ENCODE peak calls at places on chromosomes 12 and 14, in five cellular contexts. R is omental fat pad; A is CD8-positive, alpha-beta memory T cell; M is stimulated activated CD4-positive, alpha-beta T cell treated with anti-CD3 and anti-CD28 coated beads, Interleukin-15, amount 100 ng/mL, for 1 hour; J is neural crest cell. O is an unnamed sample.

GRCh38 chr12:54054442-54055332 is 1.1 kb downstream of the HOXC4 start:
- DNase-seq in R (no peak), A (no peak), M (no peak), J (no peak), O (peak)

GRCh38 chr12:607541-608001 is 55.7 kb downstream of the NINJ2 start:
- DNase-seq in R (no peak), A (no peak), M (no peak), J (no peak), O (no peak)

GRCh38 chr14:30532264-30532663 is 26.7 kb upstream of the G2E3 start:
- DNase-seq in R (no peak), A (no peak), M (no peak), J (no peak), O (no peak)

GRCh38 chr14:97077253-97077653 is 280.1 kb downstream of the VRK1 start:
- DNase-seq in R (no peak), A (no peak), M (no peak), J (no peak), O (no peak)

GRCh38 chr12:3553221-3553620 is 62.2 kb downstream of the PRMT8 start:
- DNase-seq in R (no peak), A (no peak), M (no peak), J (no peak), O (no peak)

GRCh38 chr12:12755923-12756322 is 29.5 kb upstream of the APOLD1 start:
- DNase-seq in R (no peak), A (no peak), M (no peak), J (no peak), O (no peak)

GRCh38 chr12:76855266-76855665 is 23.6 kb downstream of the CSRP2 start:
- DNase-seq in R (no peak), A (no peak), M (no peak), J (no peak), O (no peak)

GRCh38 chr12:76199808-76200207 is 115.3 kb upstream of the NAP1L1 start:
- DNase-seq in R (no peak), A (no peak), M (no peak), J (no peak), O (no peak)

GRCh38 chr12:104567832-104568490 is 111.2 kb downstream of the CHST11 start:
- DNase-seq in R (no peak), A (peak), M (no peak), J (no peak), O (no peak)

GRCh38 chr12:112539221-112539620 is 120.5 kb downstream of the PTPN11 start:
- DNase-seq in R (no peak), A (no peak), M (no peak), J (no peak), O (no peak)

GRCh38 chr12:50550530-50551223 is 45.9 kb downstream of the DIP2B start:
- DNase-seq in R (no peak), A (no peak), M (no peak), J (no peak), O (no peak)

GRCh38 chr12:67411562-67411961 is 142.4 kb downstream of the CAND1 start:
- DNase-seq in R (no peak), A (no peak), M (no peak), J (no peak), O (no peak)

GRCh38 chr14:72788972-72789728 is 104.8 kb downstream of the DPF3 start:
- DNase-seq in R (no peak), A (no peak), M (no peak), J (no peak), O (no peak)

GRCh38 chr14:64294672-64295413 is 672 bp upstream of the ESR2 start:
- DNase-seq in R (peak), A (peak), M (peak), J (peak), O (peak)

GRCh38 chr14:100022772-100023451 is 42.3 kb upstream of the EVL start:
- DNase-seq in R (no peak), A (no peak), M (no peak), J (no peak), O (no peak)